ENCODE peak calls at places on chromosomes 13 and 19, in four cellular contexts. W is AG04450, Q is lung, C is astrocyte. R is an unnamed sample. For H3K9me3, the result is how much of the 10 kb centered on the place peaks cover.

GRCh38 chr13:99553033-99553432 is 51.8 kb downstream of the TM9SF2 start:
- DNase-seq in W (no peak), Q (no peak), C (no peak), R (no peak)

GRCh38 chr19:1503089-1503924 is 9.5 kb downstream of the ADAMTSL5 start:
- DNase-seq in W (no peak), Q (no peak), C (no peak), R (peak)

GRCh38 chr13:20360041-20360491 is 127.9 kb upstream of the GJB6 start:
- DNase-seq in W (peak), Q (no peak), C (peak), R (no peak)

GRCh38 chr19:42343344-42344110 is 18.1 kb downstream of the MEGF8 start:
- DNase-seq in W (no peak), Q (no peak), C (no peak), R (no peak)

GRCh38 chr19:17576758-17577532 is 21.5 kb downstream of the COLGALT1 start:
- DNase-seq in W (no peak), Q (peak), C (no peak), R (no peak)

GRCh38 chr19:36152061-36152885 is at the start of gene COX7A1:
- DNase-seq in W (no peak), Q (no peak), C (no peak), R (no peak)

GRCh38 chr13:73809561-73809960 is 324.6 kb downstream of the KLF12 start:
- DNase-seq in W (peak), Q (no peak), C (peak), R (no peak)

GRCh38 chr19:48477067-48477685 is 8.0 kb downstream of the CYTH2 start:
- DNase-seq in W (no peak), Q (no peak), C (no peak), R (no peak)

GRCh38 chr13:79171131-79172061 is 234.7 kb downstream of the RBM26 start:
- DNase-seq in W (no peak), Q (no peak), C (no peak), R (no peak)

GRCh38 chr13:98510156-98510509 is 66.8 kb downstream of the STK24 start:
- DNase-seq in W (no peak), Q (no peak), C (no peak), R (no peak)

GRCh38 chr19:17357724-17358123 is 19.4 kb downstream of the PLVAP start:
- DNase-seq in W (no peak), Q (no peak), C (no peak), R (no peak)

GRCh38 chr13:48400820-48401219 is 12.1 kb downstream of the LPAR6 start:
- DNase-seq in W (no peak), Q (no peak), C (peak), R (no peak)

GRCh38 chr13:25901460-25902376 is 150.1 kb downstream of the SHISA2 start:
- DNase-seq in W (no peak), Q (no peak), C (peak), R (no peak)

DNA sequence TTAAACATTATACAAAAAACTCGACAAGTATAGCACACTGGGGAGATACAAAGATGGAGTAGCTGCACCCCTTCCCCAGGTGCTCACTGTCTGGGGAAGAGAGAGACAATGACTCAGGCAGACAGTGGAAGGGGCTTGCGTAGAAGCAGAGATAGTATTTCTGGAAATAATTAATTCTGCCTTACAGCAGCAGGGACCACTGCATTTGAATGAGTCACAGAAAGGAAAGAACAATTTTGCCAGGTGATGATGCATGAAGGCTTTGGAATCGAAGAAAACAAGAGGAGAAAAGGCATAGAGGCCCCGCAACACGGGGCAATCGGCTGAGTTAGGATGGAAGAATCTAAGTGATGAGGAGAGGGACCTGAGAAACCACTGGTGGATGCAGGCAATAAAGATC is 447.4 kb downstream of the EFNB2 start:
- DNase-seq in W (no peak), Q (no peak), C (peak), R (no peak)
- H3K9me3 ChIP-seq in W (under half), Q (under half), C (under half), R (under half)

GRCh38 chr19:23436944-23437343 is 41.7 kb upstream of the ZNF91 start:
- DNase-seq in W (no peak), Q (no peak), C (no peak), R (no peak)
- H3K9me3 ChIP-seq in W (under half), Q (under half), C (under half), R (under half)

GRCh38 chr13:19183676-19184075 is 2.1 kb upstream of the TUBA3C start:
- DNase-seq in W (no peak), Q (peak), C (no peak), R (no peak)

GRCh38 chr13:19182536-19182935 is 912 bp upstream of the TUBA3C start:
- DNase-seq in W (no peak), Q (no peak), C (no peak), R (no peak)

GRCh38 chr13:19185086-19185864 is 3.7 kb upstream of the TUBA3C start:
- DNase-seq in W (no peak), Q (peak), C (no peak), R (no peak)

GRCh38 chr13:19184176-19184575 is 2.6 kb upstream of the TUBA3C start:
- DNase-seq in W (no peak), Q (peak), C (no peak), R (no peak)

GRCh38 chr13:19185865-19186645 is 4.4 kb upstream of the TUBA3C start:
- DNase-seq in W (no peak), Q (peak), C (no peak), R (no peak)
- H3K9me3 ChIP-seq in W (half or more), Q (under half), C (under half), R (under half)

DNA sequence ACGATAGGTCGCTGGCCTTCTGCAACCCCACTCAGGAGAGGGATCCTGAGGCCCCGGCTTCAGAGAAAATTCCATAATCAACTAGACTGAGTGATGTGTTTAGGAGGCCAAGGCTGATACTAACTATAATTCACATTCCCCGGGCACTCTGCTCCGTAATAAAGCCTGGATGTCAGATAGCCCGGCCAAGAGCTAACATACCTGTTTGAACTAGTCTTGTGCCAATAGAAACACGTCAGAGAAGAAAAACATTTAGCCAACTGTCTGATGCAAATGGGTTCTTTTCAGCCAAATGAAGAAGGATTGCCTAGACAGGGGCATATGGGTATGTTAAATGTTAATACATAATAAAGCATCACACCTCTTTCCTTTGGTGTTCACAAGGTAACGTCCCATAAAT is 204.2 kb downstream of the TSHZ3 start:
- DNase-seq in W (no peak), Q (no peak), C (no peak), R (no peak)
- H3K9me3 ChIP-seq in W (under half), Q (under half), C (under half), R (under half)

GRCh38 chr13:80263745-80264513 is 77.0 kb downstream of the SPRY2 start:
- DNase-seq in W (no peak), Q (no peak), C (no peak), R (no peak)
- H3K9me3 ChIP-seq in W (under half), Q (under half), C (under half), R (under half)

DNA sequence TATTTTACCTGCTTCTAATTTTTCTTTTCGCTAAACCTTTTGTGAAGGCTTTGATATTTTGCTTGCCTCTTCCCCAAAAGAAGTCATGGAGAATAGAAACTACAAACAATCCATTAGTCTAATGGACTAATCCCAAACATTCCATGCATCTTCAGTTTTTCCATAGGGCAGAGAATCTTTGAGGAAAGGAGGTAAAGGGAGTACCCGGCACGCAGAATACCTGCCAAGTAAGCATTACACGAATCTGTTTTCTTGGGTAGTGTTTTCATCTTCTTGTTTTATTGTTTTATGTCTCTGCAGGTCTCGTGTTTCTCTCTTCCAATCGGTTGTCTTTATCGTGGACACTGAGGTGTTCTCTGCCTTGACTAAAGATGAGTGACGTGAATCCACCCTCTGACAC is at the start of gene NLRP8:
- DNase-seq in W (no peak), Q (no peak), C (no peak), R (no peak)
- H3K9me3 ChIP-seq in W (under half), Q (under half), C (under half), R (under half)